ENCODE peak calls at places on chromosomes 12 and 14, in five cellular contexts. Y, B, L, G and D are unnamed samples.

GRCh38 chr12:162467-163307 is 51.3 kb downstream of the SLC6A12 start:
- DNase-seq in Y (no peak), B (no peak), L (no peak), G (peak; percentile 89), D (peak; percentile 35)

GRCh38 chr12:21776242-21776641 is 1.7 kb upstream of the KCNJ8 start:
- DNase-seq in Y (no peak), B (no peak), L (no peak), G (no peak), D (no peak)

GRCh38 chr14:67245104-67245503 is 3.9 kb downstream of the PALS1 start:
- DNase-seq in Y (no peak), B (no peak), L (no peak), G (no peak), D (no peak)

GRCh38 chr12:43151406-43152080 is 400.5 kb downstream of the ADAMTS20 start:
- DNase-seq in Y (no peak), B (no peak), L (no peak), G (no peak), D (no peak)

GRCh38 chr12:115794659-115795081 is 482.8 kb downstream of the MED13L start:
- DNase-seq in Y (no peak), B (peak; percentile 14), L (no peak), G (no peak), D (peak; percentile 29)

GRCh38 chr14:28875937-28876910 is 109.6 kb downstream of the FOXG1 start:
- DNase-seq in Y (no peak), B (no peak), L (no peak), G (no peak), D (peak; percentile 11)

GRCh38 chr12:98352218-98352811 is 163.1 kb upstream of the TMPO start:
- DNase-seq in Y (peak; percentile 67), B (peak; percentile 76), L (peak; percentile 18), G (no peak), D (no peak)

GRCh38 chr12:51915951-51916350 is 8.6 kb downstream of the ACVRL1 start:
- DNase-seq in Y (no peak), B (no peak), L (no peak), G (no peak), D (no peak)

GRCh38 chr12:103806807-103807206 is 34.2 kb downstream of the NT5DC3 start:
- DNase-seq in Y (peak; percentile 48), B (no peak), L (no peak), G (no peak), D (no peak)

GRCh38 chr14:23299558-23299957 is 3.1 kb downstream of the PPP1R3E start:
- DNase-seq in Y (peak; percentile 52), B (peak; percentile 36), L (no peak), G (no peak), D (no peak)

DNA sequence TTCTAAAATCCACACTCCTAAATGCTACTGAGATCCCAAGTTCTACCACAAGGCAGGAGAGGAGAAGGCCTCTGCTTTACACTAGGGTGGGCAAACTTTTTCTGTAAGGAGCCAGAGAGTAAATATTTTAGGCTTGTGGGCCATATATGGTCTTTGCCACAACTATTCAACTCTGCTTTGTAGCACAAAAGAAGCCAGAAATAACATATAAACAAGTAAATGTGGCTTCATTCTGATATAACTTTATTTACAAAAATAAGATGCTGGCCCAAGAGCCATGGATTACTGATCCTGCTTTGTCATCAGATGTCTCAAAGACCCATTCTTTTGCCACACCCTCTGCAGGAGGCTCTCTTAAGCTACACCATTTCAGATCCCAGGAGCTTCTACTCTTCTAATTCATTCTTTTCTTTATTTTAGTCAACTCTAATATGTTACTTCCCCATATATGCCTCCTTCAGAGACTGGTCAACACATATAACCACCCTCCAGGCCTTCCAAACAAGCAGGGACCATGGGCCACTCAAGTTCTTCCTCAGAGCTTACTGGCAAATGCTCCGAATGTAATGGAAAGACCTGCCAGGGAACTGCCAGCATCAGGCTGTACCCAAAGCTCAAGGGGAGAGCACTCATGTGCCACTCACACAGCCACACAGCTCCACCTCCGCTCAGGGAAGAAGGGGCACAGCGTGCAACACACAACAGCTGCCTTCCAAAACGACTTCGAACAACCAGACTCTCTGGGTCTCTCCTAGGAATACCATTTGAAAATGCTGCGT is 15.6 kb downstream of the APPL2 start:
- DNase-seq in Y (no peak), B (no peak), L (no peak), G (no peak), D (no peak)
- H3K27ac ChIP-seq in Y (no peak overlapping the region), B (peak overlapping the region; percentile 81), L (no peak overlapping the region), G (no peak overlapping the region), D (no peak overlapping the region)

GRCh38 chr14:91369628-91370445 is 47.8 kb downstream of the CCDC88C start:
- DNase-seq in Y (no peak), B (peak; percentile 10), L (no peak), G (peak; percentile 12), D (no peak)
- H3K27me3 ChIP-seq in Y (no peaks in the 10 kb centered on the region), B (no peaks in the 10 kb centered on the region), L (no peaks in the 10 kb centered on the region), G (no peaks in the 10 kb centered on the region), D (no peaks in the 10 kb centered on the region)

DNA sequence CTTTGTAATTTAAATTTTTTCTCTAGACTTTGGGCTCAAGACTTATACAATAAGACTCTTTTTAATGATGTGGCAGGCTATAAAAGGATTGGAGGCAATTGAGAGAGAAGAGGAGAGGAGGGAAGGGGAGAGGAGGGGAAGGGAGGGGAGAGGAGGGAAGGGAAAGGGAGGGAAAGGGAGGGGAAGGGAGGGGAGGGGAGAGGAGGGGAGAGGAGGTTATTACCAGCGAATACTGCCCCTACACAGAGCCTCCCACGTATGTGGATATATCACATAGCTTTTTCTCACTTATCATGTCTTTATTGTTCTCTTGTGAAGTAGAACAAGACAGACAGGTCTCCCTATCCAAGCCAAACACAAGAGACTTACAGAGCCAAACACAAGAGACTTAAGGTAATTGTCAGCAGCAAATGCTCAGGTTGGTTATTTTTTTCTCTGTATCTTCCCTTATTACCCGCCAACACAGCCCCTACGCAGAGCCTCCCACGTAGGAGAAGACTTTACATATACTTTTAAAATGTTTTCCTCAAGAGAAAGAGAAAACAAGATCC is 63.1 kb downstream of the DRAM1 start:
- DNase-seq in Y (no peak), B (no peak), L (no peak), G (no peak), D (no peak)
- H3K9me2 ChIP-seq in Y (no peaks in the 10 kb centered on the region), B (no peaks in the 10 kb centered on the region), L (no peaks in the 10 kb centered on the region), G (no peaks in the 10 kb centered on the region), D (no peaks in the 10 kb centered on the region)

DNA sequence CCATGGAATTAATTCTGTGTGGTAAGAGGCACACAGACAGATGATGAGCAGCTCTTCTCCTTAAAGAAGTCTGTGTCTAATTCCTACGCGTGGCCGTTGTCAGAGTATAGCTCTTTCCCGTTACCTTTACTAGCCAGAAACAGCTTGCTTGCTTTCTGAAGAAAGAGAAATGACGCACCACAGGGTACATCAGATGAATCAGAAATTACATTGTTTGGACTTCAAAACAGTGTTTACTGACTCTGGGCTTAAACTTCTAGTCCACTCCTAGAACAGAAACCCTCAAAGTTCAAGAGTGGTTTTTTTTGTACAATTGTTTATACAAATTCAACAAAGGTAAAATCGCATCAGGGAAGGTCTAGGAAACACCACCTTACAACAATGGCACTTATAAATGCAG is 29.0 kb downstream of the RNF34 start:
- DNase-seq in Y (no peak), B (no peak), L (no peak), G (no peak), D (no peak)
- H3K27ac ChIP-seq in Y (no peak overlapping the region), B (no peak overlapping the region), L (no peak overlapping the region), G (no peak overlapping the region), D (peak overlapping the region; percentile 59)

GRCh38 chr14:72253503-72253902 is 321.3 kb downstream of the RGS6 start:
- DNase-seq in Y (no peak), B (no peak), L (no peak), G (no peak), D (no peak)
- H3K27me3 ChIP-seq in Y (no peaks in the 10 kb centered on the region), B (peaks cover 18% of the 10 kb centered on the region), L (no peaks in the 10 kb centered on the region), G (no peaks in the 10 kb centered on the region), D (no peaks in the 10 kb centered on the region)

GRCh38 chr14:83741269-83741668 is 1788.7 kb upstream of the FLRT2 start:
- DNase-seq in Y (no peak), B (no peak), L (no peak), G (no peak), D (no peak)
- H3K9me2 ChIP-seq in Y (no peaks in the 10 kb centered on the region), B (no peaks in the 10 kb centered on the region), L (no peaks in the 10 kb centered on the region), G (no peaks in the 10 kb centered on the region), D (no peaks in the 10 kb centered on the region)

DNA sequence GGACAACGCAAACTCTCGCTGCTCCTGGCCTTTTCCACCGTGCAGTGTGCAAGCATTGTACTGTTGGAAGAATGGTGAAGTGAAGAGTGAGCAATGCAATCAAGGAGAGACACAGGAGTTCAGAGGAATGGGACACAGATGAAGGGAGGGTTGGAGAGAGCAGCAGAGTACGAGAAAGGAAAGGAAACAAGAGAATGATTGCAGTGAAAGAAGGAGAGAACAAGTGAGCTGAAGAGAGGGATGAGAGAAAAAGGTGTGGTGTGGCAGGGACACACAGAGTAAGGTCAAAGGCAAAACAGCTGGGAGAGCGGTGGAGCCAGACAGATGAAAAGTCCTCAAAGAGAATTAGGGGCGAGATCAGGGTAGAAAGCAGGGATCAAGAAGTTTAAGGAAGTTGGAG is 13.0 kb downstream of the CACNB3 start:
- DNase-seq in Y (no peak), B (no peak), L (no peak), G (no peak), D (no peak)
- H3K27ac ChIP-seq in Y (no peak overlapping the region), B (no peak overlapping the region), L (no peak overlapping the region), G (no peak overlapping the region), D (no peak overlapping the region)

GRCh38 chr12:112749081-112749480 is 42.5 kb upstream of the RPH3A start:
- DNase-seq in Y (no peak), B (no peak), L (no peak), G (no peak), D (no peak)

GRCh38 chr12:112751844-112752243 is 39.7 kb upstream of the RPH3A start:
- DNase-seq in Y (no peak), B (no peak), L (no peak), G (no peak), D (no peak)

GRCh38 chr12:112752298-112752697 is 39.2 kb upstream of the RPH3A start:
- DNase-seq in Y (no peak), B (no peak), L (no peak), G (no peak), D (no peak)

GRCh38 chr12:112747501-112747900 is 44.0 kb upstream of the RPH3A start:
- DNase-seq in Y (no peak), B (no peak), L (no peak), G (no peak), D (no peak)

DNA sequence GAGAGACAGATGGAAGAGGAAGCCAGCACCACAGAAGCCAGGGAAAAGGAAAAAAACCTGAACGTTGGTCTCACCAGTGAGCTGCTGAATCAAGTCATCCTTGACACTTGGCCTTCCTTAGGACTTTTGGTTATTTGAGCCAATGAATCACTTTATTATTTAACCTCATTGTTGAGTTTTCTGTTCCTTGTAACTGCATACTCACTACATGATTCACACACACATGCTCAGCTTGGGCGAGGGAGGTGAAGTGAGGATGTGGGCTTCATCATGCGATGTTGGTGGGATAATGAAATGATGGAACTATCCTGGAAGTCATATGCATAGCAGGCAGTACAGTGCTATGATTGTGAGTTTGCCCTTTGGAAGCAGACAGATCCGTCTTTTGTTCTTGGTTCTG is 40.6 kb upstream of the RPH3A start:
- DNase-seq in Y (no peak), B (peak; percentile 79), L (no peak), G (no peak), D (no peak)
- H3K27me3 ChIP-seq in Y (peaks cover 43% of the 10 kb centered on the region), B (peaks cover 37% of the 10 kb centered on the region), L (peaks cover 80% of the 10 kb centered on the region), G (no peaks in the 10 kb centered on the region), D (no peaks in the 10 kb centered on the region)